ENCODE peak calls at places on chromosomes 2 and 18, in nine cellular contexts. U, L, K, C, X, M, B, T and Q are unnamed samples.

GRCh38 chr18:77811510-77811909 is 561.9 kb downstream of the GALR1 start:
- DNase-seq in U (no peak), X (no peak), M (no peak), L (no peak), C (no peak), B (peak), T (no peak), K (no peak), Q (no peak)

GRCh38 chr18:60549338-60549960 is 176.9 kb upstream of the MC4R start:
- DNase-seq in X (peak), B (peak), U (no peak), T (peak), M (peak), K (no peak), C (no peak), L (peak), Q (peak)

GRCh38 chr2:231099918-231100317 is 24.9 kb downstream of the HTR2B start:
- DNase-seq in M (no peak), U (no peak), K (no peak), T (peak), C (no peak), L (no peak), B (no peak), X (no peak), Q (no peak)

GRCh38 chr2:105671156-105671555 is 73.6 kb upstream of the NCK2 start:
- DNase-seq in T (no peak), B (no peak), U (no peak), X (peak), K (no peak), L (peak), C (no peak), M (no peak), Q (peak)

GRCh38 chr18:48771641-48772380 is 179.0 kb downstream of the SMAD7 start:
- DNase-seq in L (no peak), B (no peak), U (no peak), M (no peak), K (no peak), X (no peak), T (no peak), C (no peak), Q (no peak)

GRCh38 chr2:4140284-4140962 is 437.0 kb downstream of the DCDC2C start:
- DNase-seq in B (no peak), X (no peak), L (no peak), C (no peak), T (no peak), U (no peak), M (no peak), K (no peak), Q (no peak)

GRCh38 chr2:173858297-173858731 is 106.9 kb downstream of the SP3 start:
- DNase-seq in K (no peak), B (no peak), U (no peak), T (no peak), M (no peak), L (no peak), C (no peak), X (no peak), Q (no peak)

GRCh38 chr2:32688511-32688910 is 60.7 kb downstream of the TTC27 start:
- DNase-seq in K (no peak), M (peak), L (peak), B (no peak), T (no peak), U (no peak), C (no peak), X (peak), Q (peak)

GRCh38 chr18:21456428-21457178 is 143.9 kb downstream of the ESCO1 start:
- DNase-seq in B (no peak), K (no peak), M (no peak), T (no peak), X (no peak), C (no peak), U (no peak), L (no peak), Q (no peak)

GRCh38 chr2:229669841-229670240 is 44.5 kb downstream of the DNER start:
- DNase-seq in L (no peak), U (no peak), X (no peak), K (no peak), B (no peak), M (no peak), C (no peak), T (no peak), Q (no peak)

GRCh38 chr2:1069847-1070246 is 119.2 kb downstream of the SNTG2 start:
- DNase-seq in C (no peak), T (no peak), L (no peak), M (no peak), X (no peak), B (no peak), U (no peak), K (no peak), Q (no peak)

GRCh38 chr18:74234326-74235171 is 57.2 kb downstream of the CYB5A start:
- DNase-seq in L (peak), M (peak), X (peak), C (peak), U (peak), B (no peak), T (no peak), K (no peak), Q (peak)

GRCh38 chr2:68907232-68907922 is 36.2 kb upstream of the BMP10 start:
- DNase-seq in C (no peak), U (no peak), B (no peak), L (no peak), M (no peak), K (no peak), X (no peak), T (no peak), Q (no peak)

GRCh38 chr2:115160523-115161521 is 718.4 kb downstream of the DPP10 start:
- DNase-seq in U (peak), B (no peak), X (no peak), T (peak), M (no peak), K (no peak), L (no peak), C (no peak), Q (no peak)

GRCh38 chr18:29157057-29157780 is 980.3 kb upstream of the CDH2 start:
- DNase-seq in B (no peak), L (no peak), K (no peak), M (no peak), C (no peak), T (no peak), U (no peak), X (no peak), Q (no peak)
- H3K4me3 ChIP-seq in B (no peak), L (no peak), K (no peak), M (no peak), C (no peak), T (no peak), U (no peak), X (no peak), Q (no peak)

DNA sequence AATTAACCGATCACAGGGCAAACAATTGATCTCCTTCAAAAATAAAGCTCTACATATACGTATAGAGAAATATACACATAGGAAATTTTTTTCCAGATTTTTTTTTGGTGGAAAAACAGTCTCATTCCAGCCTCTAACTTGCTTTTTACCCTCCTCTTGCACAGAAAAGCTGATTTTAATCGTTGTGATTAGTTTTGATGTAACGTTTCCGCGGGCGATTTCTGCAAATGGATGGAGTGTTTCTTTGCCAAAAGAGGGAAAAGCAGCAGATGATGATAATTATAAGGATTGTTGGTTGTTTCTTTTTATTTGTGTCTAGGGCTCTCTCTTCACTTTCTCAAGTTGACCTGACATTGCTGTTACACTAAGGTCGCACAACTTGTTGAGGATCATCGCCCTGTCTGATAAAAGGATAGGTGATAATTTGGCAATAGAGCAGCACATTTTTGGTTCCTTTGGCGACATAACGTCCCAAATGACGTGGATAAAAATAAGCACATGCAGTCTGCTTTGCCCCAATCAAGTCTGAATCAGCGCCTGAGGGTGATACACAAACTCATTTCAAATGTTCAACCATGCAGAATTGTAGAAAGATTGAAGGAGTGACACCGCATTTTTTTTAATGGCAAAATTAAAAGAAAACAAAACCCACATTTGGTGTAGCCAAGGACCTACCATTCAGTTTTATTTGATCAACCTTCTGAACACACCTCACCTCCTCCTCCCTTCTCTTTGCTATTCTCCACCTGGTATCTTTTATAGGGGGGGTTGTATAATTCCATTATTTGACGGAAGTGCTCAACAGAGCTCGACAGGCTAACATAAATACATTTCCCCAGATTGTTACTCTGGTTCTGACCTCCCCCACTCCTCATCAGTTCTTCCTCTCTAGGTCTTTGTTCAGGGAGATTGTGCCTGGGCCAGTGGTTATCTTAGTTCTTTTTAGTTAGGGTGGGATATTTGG is 109.5 kb upstream of the KCTD1 start:
- DNase-seq in U (no peak), T (no peak), C (no peak), X (no peak), M (no peak), B (no peak), K (no peak), L (no peak), Q (no peak)
- H3K4me3 ChIP-seq in U (peak), T (no peak), C (peak), X (peak), M (peak), B (peak), K (peak), L (peak), Q (peak)

DNA sequence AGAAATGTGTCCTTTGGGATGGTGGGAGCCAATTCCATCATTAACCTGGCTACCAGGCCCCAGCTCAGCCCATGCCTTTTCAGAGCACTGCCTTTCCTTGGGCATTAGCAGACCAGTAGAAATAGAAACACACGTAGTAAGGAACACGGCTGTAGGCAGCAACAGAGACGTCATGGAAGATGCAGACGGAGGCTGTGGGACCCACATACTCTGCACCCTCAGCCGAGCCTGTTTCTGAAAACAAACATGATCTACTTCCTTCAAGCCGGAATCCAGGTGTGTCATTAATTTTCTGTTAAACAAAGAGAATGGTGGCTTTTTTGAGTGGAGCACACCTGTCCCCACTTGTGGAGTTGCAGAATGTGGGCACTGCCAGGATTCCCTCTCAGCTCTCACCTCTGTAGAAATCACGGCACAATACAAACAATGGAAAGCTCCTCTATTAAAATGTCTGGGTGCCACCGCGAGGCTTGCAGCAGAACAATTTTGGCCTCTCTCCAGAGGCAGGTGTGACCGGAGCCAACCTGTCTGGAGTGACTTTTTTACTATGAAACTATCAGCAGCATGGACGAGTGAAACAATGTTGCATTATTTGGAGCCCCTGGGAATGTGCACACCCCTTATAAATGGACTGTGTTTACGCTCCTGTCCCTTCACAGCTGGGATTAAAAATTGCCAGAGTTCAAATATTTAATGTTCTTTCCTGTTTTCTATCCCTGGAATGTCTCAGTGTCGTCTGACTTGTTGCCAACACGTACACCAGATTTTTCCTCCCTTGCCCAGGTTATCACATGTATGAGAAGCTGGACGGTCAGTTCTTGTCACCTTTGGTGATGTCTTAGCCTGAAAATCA is 31.7 kb downstream of the SPP2 start:
- DNase-seq in L (no peak), X (no peak), K (no peak), C (no peak), M (no peak), U (no peak), T (no peak), B (no peak), Q (no peak)
- H3K4me3 ChIP-seq in L (no peak), X (no peak), K (no peak), C (no peak), M (no peak), U (no peak), T (no peak), B (no peak), Q (no peak)

GRCh38 chr2:237407734-237408133 is 6.2 kb downstream of the COL6A3 start:
- DNase-seq in L (no peak), U (no peak), M (no peak), X (peak), K (no peak), B (no peak), T (no peak), C (no peak), Q (peak)
- H3K4me3 ChIP-seq in L (peak), U (no peak), M (peak), X (peak), K (no peak), B (no peak), T (no peak), C (no peak), Q (peak)

DNA sequence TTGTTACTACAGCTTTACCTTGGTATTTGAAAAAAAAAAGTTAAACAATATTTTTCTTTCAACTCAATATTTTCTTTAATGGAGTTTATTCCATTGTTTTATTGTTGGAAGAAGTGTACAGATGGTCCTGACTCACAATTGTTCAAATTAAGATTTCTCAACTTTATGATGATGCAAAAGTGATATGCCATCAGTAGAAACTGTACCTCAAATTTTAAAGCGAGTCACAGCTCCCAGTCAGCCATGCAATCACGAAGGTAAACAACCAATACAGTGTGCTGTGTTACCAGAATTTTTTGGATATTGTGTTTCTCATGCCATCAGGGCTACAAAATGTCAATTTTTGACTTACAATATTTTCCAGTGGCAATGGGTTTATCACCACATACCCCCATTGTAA is 54.0 kb upstream of the COL5A2 start:
- DNase-seq in M (peak), K (no peak), X (peak), B (no peak), U (no peak), L (peak), C (no peak), T (no peak), Q (no peak)
- H3K4me3 ChIP-seq in M (no peak), K (no peak), X (no peak), B (no peak), U (no peak), L (no peak), C (no peak), T (no peak), Q (no peak)

GRCh38 chr2:157959249-157959648 is 83.1 kb upstream of the ACVR1 start:
- DNase-seq in X (no peak), T (no peak), B (no peak), K (no peak), C (no peak), U (no peak), M (no peak), L (no peak), Q (no peak)
- H3K4me3 ChIP-seq in X (no peak), T (no peak), B (no peak), K (no peak), C (no peak), U (no peak), M (no peak), L (no peak), Q (no peak)

GRCh38 chr2:127422631-127423475 is 4.6 kb downstream of the PROC start:
- DNase-seq in L (no peak), U (no peak), C (no peak), T (no peak), M (no peak), K (no peak), X (peak), B (no peak), Q (no peak)
- H3K4me3 ChIP-seq in L (no peak), U (no peak), C (no peak), T (peak), M (peak), K (peak), X (peak), B (peak), Q (peak)

DNA sequence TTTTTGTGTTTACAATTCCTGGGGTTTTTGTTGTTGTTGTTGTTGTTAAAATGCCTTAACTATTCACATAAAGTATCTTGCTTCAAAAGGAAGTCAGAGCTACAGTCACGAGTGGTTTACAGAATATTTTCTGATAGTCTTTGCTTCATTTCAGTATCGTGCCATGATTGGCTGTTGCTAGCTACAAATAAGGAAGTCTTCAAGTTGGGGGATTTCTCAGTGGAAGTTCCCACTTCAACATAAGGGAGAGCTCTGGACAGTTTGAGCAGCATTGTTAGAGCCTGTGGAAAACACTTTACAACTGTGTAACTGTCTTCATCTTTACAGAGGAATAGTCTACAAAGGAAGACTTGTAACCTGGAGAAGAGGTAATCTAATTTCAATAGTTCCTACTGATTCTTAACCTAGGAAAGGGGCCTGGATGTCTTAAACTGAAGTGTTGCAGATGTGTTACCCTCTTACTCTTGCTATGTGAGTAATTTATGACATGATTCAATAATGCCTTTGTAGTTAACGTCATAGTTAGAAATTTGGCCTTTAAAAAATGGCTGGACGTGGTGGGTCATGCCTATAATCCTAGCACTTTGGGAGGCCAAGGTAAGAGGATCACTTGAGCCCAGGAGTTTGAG is 23.4 kb upstream of the TANK start:
- DNase-seq in B (no peak), K (no peak), U (no peak), T (no peak), L (no peak), C (no peak), X (no peak), M (no peak), Q (peak)
- H3K4me3 ChIP-seq in B (peak), K (peak), U (no peak), T (no peak), L (no peak), C (peak), X (no peak), M (no peak), Q (no peak)

DNA sequence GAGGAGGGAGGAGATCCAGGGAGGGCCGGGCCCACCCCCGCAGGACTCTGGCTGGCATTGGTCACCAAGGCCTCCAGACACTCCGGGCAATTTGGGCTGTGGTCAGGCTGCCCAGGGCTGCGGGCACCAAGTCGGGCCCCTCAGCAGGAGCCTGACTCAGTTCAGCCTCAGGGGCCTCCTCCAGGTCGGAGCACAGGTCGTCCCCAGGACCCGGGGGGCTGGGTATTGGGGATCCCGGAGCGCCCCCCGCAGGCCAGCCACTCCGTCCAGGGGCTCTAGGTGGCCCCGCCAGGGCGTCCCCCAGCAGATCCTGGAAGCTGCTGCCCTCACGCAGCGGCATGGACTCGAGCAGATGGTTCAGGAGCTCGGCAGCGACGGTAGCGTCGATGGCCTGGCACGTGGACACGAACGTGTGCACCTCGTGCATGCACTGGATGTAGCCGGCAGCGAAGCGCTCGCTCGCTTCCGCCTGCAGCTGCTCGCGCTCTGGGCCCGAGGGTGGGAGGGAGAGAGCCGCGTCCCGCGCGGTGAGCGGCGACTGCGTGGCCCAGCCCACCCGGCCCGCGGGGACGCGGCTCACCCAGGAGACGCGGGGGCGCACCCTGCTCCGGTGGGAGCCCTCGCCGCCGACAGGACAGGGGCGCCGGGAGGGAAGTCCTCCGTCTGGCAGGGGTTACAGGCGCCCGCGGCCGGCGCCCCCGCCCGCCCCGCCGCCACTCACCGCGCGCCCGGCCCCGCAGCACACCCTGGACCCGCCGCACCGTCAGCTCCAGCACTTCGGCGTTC is 879 bp downstream of the HES6 start:
- DNase-seq in C (no peak), K (no peak), M (no peak), X (peak), T (no peak), L (no peak), U (no peak), B (no peak), Q (no peak)
- H3K4me3 ChIP-seq in C (peak), K (peak), M (peak), X (peak), T (peak), L (no peak), U (no peak), B (peak), Q (no peak)